ENCODE peak calls at places on chromosomes 5 and 9, in nine cellular contexts. Q is A549; I is activated CD4-positive, CD25-positive, alpha-beta regulatory T cell treated with anti-CD3 and anti-CD28 coated beads, Interleukin-2, amount 50 U/mL, for 72 hours; J is IMR-90; T is stimulated activated CD4-positive, alpha-beta T cell treated with anti-CD3 and anti-CD28 coated beads, Interleukin-12 subunit alpha, Interleukin-12 subunit beta, amount 100 ng/mL, for 48 hours; N is GM23338; D is upper lobe of left lung; X is nephron progenitor cell; E is prostate gland. F is an unnamed sample.

GRCh38 chr9:89742660-89743059 is 137.8 kb downstream of the GADD45G start:
- DNase-seq in Q (no peak), I (no peak), J (no peak), T (no peak), N (no peak), D (no peak), X (no peak), E (no peak), F (no peak)

GRCh38 chr5:135488727-135489465 is 36.7 kb upstream of the TIFAB start:
- DNase-seq in Q (peak), I (no peak), J (peak), T (no peak), N (peak), D (peak), X (peak), E (no peak), F (no peak)

GRCh38 chr5:56456002-56456401 is 222.9 kb upstream of the ANKRD55 start:
- DNase-seq in Q (no peak), I (no peak), J (peak), T (no peak), N (no peak), D (no peak), X (no peak), E (no peak), F (no peak)

GRCh38 chr5:133225671-133226152 is 173.9 kb downstream of the HSPA4 start:
- DNase-seq in Q (no peak), I (no peak), J (peak), T (no peak), N (no peak), D (no peak), X (no peak), E (peak), F (no peak)

GRCh38 chr9:126857261-126857960 is 3.0 kb upstream of the ZBTB34 start:
- DNase-seq in Q (no peak), I (no peak), J (no peak), T (no peak), N (no peak), D (no peak), X (no peak), E (peak), F (no peak)

GRCh38 chr5:171750316-171750788 is 35.3 kb upstream of the SMIM23 start:
- DNase-seq in Q (peak), I (no peak), J (peak), T (no peak), N (peak), D (peak), X (no peak), E (no peak), F (peak)

GRCh38 chr9:98135558-98135934 is 16.5 kb upstream of the TRIM14 start:
- DNase-seq in Q (no peak), I (no peak), J (no peak), T (no peak), N (no peak), D (no peak), X (no peak), E (peak), F (no peak)

GRCh38 chr9:31745468-31745867 is 639.0 kb upstream of the ACO1 start:
- DNase-seq in Q (no peak), I (no peak), J (no peak), T (no peak), N (no peak), D (no peak), X (no peak), E (no peak), F (no peak)

GRCh38 chr5:179264641-179265528 is 80.4 kb downstream of the ADAMTS2 start:
- DNase-seq in Q (no peak), I (peak), J (no peak), T (no peak), N (peak), D (peak), X (no peak), E (no peak), F (no peak)

GRCh38 chr9:6128030-6128429 is 87.6 kb upstream of the IL33 start:
- DNase-seq in Q (no peak), I (no peak), J (no peak), T (no peak), N (peak), D (no peak), X (no peak), E (no peak), F (no peak)